ENCODE peak calls at places on chromosomes 4 and X, in ten cellular contexts. X is activated naive CD8-positive, alpha-beta T cell treated with anti-CD3 and anti-CD28 coated beads, Interleukin-2, amount 50 U/mL, for 24 hours; J is AG09319; I is endothelial cell; U is Jurkat, Clone E6-1; H is choroid plexus epithelial cell; N is stimulated activated CD4-positive, alpha-beta T cell treated with anti-CD3 and anti-CD28 coated beads, Interleukin-12 subunit alpha, Interleukin-12 subunit beta, amount 100 ng/mL, for 24 hours; T is lower leg skin; R is immature natural killer cell; A is activated effector memory CD4-positive, alpha-beta T cell treated with Interleukin-2 at 50 U/mL for 16 hours. C is an unnamed sample.
A peak's percentile ranks its signal among the peaks of the same experiment; 100 is the strongest.

GRCh38 chr4:26031704-26032103 is 117.7 kb downstream of the SMIM20 start:
- DNase-seq in X (no peak), J (no peak), I (no peak), U (no peak), H (no peak), N (no peak), T (no peak), R (no peak), A (no peak), C (no peak)

GRCh38 chr4:154911097-154911496 is 130.0 kb downstream of the RBM46 start:
- DNase-seq in X (no peak), J (no peak), I (peak; percentile 7), U (no peak), H (peak; percentile 11), N (no peak), T (no peak), R (no peak), A (no peak), C (no peak)

GRCh38 chr4:155376387-155377268 is at the start of gene MAP9:
- DNase-seq in X (peak; percentile 89), J (peak; percentile 76), I (peak; percentile 86), U (peak; percentile 93), H (peak; percentile 98), N (peak; percentile 73), T (peak; percentile 49), R (peak; percentile 92), A (peak; percentile 78), C (peak; percentile 85)

GRCh38 chrX:64894454-64895038 is 81.7 kb downstream of the ZC4H2 start:
- DNase-seq in X (peak; percentile 36), J (no peak), I (peak; percentile 53), U (peak; percentile 47), H (peak; percentile 2), N (no peak), T (no peak), R (no peak), A (no peak), C (peak; percentile 13)

GRCh38 chr4:87229979-87230378 is 9.6 kb upstream of the KLHL8 start:
- DNase-seq in X (no peak), J (no peak), I (no peak), U (no peak), H (no peak), N (no peak), T (no peak), R (no peak), A (no peak), C (no peak)

GRCh38 chr4:112377127-112377635 is 80.0 kb downstream of the ALPK1 start:
- DNase-seq in X (no peak), J (no peak), I (no peak), U (no peak), H (no peak), N (no peak), T (no peak), R (no peak), A (no peak), C (no peak)

GRCh38 chr4:170087163-170087700 is 2.5 kb downstream of the AADAT start:
- DNase-seq in X (no peak), J (no peak), I (no peak), U (no peak), H (peak; percentile 29), N (no peak), T (no peak), R (no peak), A (no peak), C (no peak)

GRCh38 chr4:72448231-72448630 is 120.8 kb downstream of the ADAMTS3 start:
- DNase-seq in X (no peak), J (no peak), I (no peak), U (no peak), H (no peak), N (no peak), T (no peak), R (no peak), A (no peak), C (no peak)

GRCh38 chrX:102950908-102951866 is 14.1 kb downstream of the RAB40AL start:
- DNase-seq in X (peak; percentile 58), J (no peak), I (peak; percentile 72), U (peak; percentile 27), H (peak; percentile 54), N (peak; percentile 2), T (peak; percentile 19), R (peak; percentile 23), A (peak; percentile 14), C (peak; percentile 0)

GRCh38 chrX:115023811-115024210 is 6.4 kb upstream of the IL13RA2 start:
- DNase-seq in X (no peak), J (no peak), I (no peak), U (no peak), H (no peak), N (no peak), T (no peak), R (no peak), A (no peak), C (no peak)